ENCODE peak calls at places on chromosomes 4 and X, in nine cellular contexts. One of them, this sample, is unnamed.

GRCh38 chr4:30716671-30717207 is 3.4 kb upstream of the PCDH7 start:
- DNase-seq in activated naive CD8-positive, alpha-beta T cell treated with anti-CD3 and anti-CD28 coated beads, Interleukin-2, amount 10 ng/mL, durations not matched to agents 7 days and 5 days: no peak
- DNase-seq in activated T-helper 1 cell treated with anti-CD3 and anti-CD28 coated beads, Interleukin-2, amount 50 U/mL, for 16 hours: no peak
- DNase-seq in activated CD8-positive, alpha-beta memory T cell treated with anti-CD3 and anti-CD28 coated beads for 48 hours: no peak
- DNase-seq in left lobe of liver: no peak
- DNase-seq in astrocyte: peak; percentile 53
- DNase-seq in activated CD4-positive, alpha-beta T cell treated with anti-CD3 and anti-CD28 coated beads for 4 hours: no peak
- DNase-seq in nucleus accumbens: peak; percentile 35
- DNase-seq in EL: peak; percentile 47
- DNase-seq in this sample: no peak

GRCh38 chr4:60463846-60464502 is 736.2 kb upstream of the ADGRL3 start:
- DNase-seq in nucleus accumbens: no peak
- DNase-seq in left lobe of liver: no peak
- DNase-seq in activated CD4-positive, alpha-beta T cell treated with anti-CD3 and anti-CD28 coated beads for 4 hours: no peak
- DNase-seq in EL: peak; percentile 32
- DNase-seq in astrocyte: no peak
- DNase-seq in activated CD8-positive, alpha-beta memory T cell treated with anti-CD3 and anti-CD28 coated beads for 48 hours: no peak
- DNase-seq in activated T-helper 1 cell treated with anti-CD3 and anti-CD28 coated beads, Interleukin-2, amount 50 U/mL, for 16 hours: no peak
- DNase-seq in activated naive CD8-positive, alpha-beta T cell treated with anti-CD3 and anti-CD28 coated beads, Interleukin-2, amount 10 ng/mL, durations not matched to agents 7 days and 5 days: no peak
- DNase-seq in this sample: peak; percentile 55

GRCh38 chr4:159235779-159236368 is 133.0 kb downstream of the RAPGEF2 start:
- DNase-seq in activated T-helper 1 cell treated with anti-CD3 and anti-CD28 coated beads, Interleukin-2, amount 50 U/mL, for 16 hours: no peak
- DNase-seq in activated CD4-positive, alpha-beta T cell treated with anti-CD3 and anti-CD28 coated beads for 4 hours: no peak
- DNase-seq in left lobe of liver: no peak
- DNase-seq in activated CD8-positive, alpha-beta memory T cell treated with anti-CD3 and anti-CD28 coated beads for 48 hours: no peak
- DNase-seq in activated naive CD8-positive, alpha-beta T cell treated with anti-CD3 and anti-CD28 coated beads, Interleukin-2, amount 10 ng/mL, durations not matched to agents 7 days and 5 days: no peak
- DNase-seq in astrocyte: peak; percentile 54
- DNase-seq in EL: no peak
- DNase-seq in nucleus accumbens: no peak
- DNase-seq in this sample: no peak

GRCh38 chr4:137677851-137678250 is 145.6 kb upstream of the PCDH18 start:
- DNase-seq in activated CD8-positive, alpha-beta memory T cell treated with anti-CD3 and anti-CD28 coated beads for 48 hours: no peak
- DNase-seq in activated naive CD8-positive, alpha-beta T cell treated with anti-CD3 and anti-CD28 coated beads, Interleukin-2, amount 10 ng/mL, durations not matched to agents 7 days and 5 days: no peak
- DNase-seq in astrocyte: peak; percentile 75
- DNase-seq in activated T-helper 1 cell treated with anti-CD3 and anti-CD28 coated beads, Interleukin-2, amount 50 U/mL, for 16 hours: no peak
- DNase-seq in EL: peak; percentile 69
- DNase-seq in activated CD4-positive, alpha-beta T cell treated with anti-CD3 and anti-CD28 coated beads for 4 hours: no peak
- DNase-seq in left lobe of liver: no peak
- DNase-seq in nucleus accumbens: no peak
- DNase-seq in this sample: no peak

GRCh38 chr4:8157496-8157895 is 1.1 kb downstream of the ABLIM2 start:
- DNase-seq in activated CD8-positive, alpha-beta memory T cell treated with anti-CD3 and anti-CD28 coated beads for 48 hours: no peak
- DNase-seq in activated CD4-positive, alpha-beta T cell treated with anti-CD3 and anti-CD28 coated beads for 4 hours: no peak
- DNase-seq in left lobe of liver: peak; percentile 55
- DNase-seq in activated T-helper 1 cell treated with anti-CD3 and anti-CD28 coated beads, Interleukin-2, amount 50 U/mL, for 16 hours: no peak
- DNase-seq in astrocyte: no peak
- DNase-seq in nucleus accumbens: no peak
- DNase-seq in activated naive CD8-positive, alpha-beta T cell treated with anti-CD3 and anti-CD28 coated beads, Interleukin-2, amount 10 ng/mL, durations not matched to agents 7 days and 5 days: no peak
- DNase-seq in EL: no peak
- DNase-seq in this sample: no peak

GRCh38 chrX:52262195-52262546 is 77.5 kb downstream of the MAGED4 start:
- DNase-seq in astrocyte: no peak
- DNase-seq in activated T-helper 1 cell treated with anti-CD3 and anti-CD28 coated beads, Interleukin-2, amount 50 U/mL, for 16 hours: no peak
- DNase-seq in activated CD8-positive, alpha-beta memory T cell treated with anti-CD3 and anti-CD28 coated beads for 48 hours: no peak
- DNase-seq in activated naive CD8-positive, alpha-beta T cell treated with anti-CD3 and anti-CD28 coated beads, Interleukin-2, amount 10 ng/mL, durations not matched to agents 7 days and 5 days: no peak
- DNase-seq in activated CD4-positive, alpha-beta T cell treated with anti-CD3 and anti-CD28 coated beads for 4 hours: no peak
- DNase-seq in left lobe of liver: no peak
- DNase-seq in nucleus accumbens: no peak
- DNase-seq in EL: no peak
- DNase-seq in this sample: no peak

GRCh38 chr4:17098946-17099345 is 200.5 kb upstream of the LDB2 start:
- DNase-seq in astrocyte: no peak
- DNase-seq in activated CD4-positive, alpha-beta T cell treated with anti-CD3 and anti-CD28 coated beads for 4 hours: no peak
- DNase-seq in activated T-helper 1 cell treated with anti-CD3 and anti-CD28 coated beads, Interleukin-2, amount 50 U/mL, for 16 hours: no peak
- DNase-seq in EL: no peak
- DNase-seq in left lobe of liver: no peak
- DNase-seq in activated CD8-positive, alpha-beta memory T cell treated with anti-CD3 and anti-CD28 coated beads for 48 hours: no peak
- DNase-seq in nucleus accumbens: no peak
- DNase-seq in activated naive CD8-positive, alpha-beta T cell treated with anti-CD3 and anti-CD28 coated beads, Interleukin-2, amount 10 ng/mL, durations not matched to agents 7 days and 5 days: no peak
- DNase-seq in this sample: no peak

GRCh38 chrX:68868902-68869800 is 40.3 kb downstream of the EFNB1 start:
- DNase-seq in EL: no peak
- DNase-seq in activated CD4-positive, alpha-beta T cell treated with anti-CD3 and anti-CD28 coated beads for 4 hours: no peak
- DNase-seq in activated T-helper 1 cell treated with anti-CD3 and anti-CD28 coated beads, Interleukin-2, amount 50 U/mL, for 16 hours: no peak
- DNase-seq in activated naive CD8-positive, alpha-beta T cell treated with anti-CD3 and anti-CD28 coated beads, Interleukin-2, amount 10 ng/mL, durations not matched to agents 7 days and 5 days: no peak
- DNase-seq in nucleus accumbens: no peak
- DNase-seq in left lobe of liver: peak; percentile 56
- DNase-seq in astrocyte: no peak
- DNase-seq in activated CD8-positive, alpha-beta memory T cell treated with anti-CD3 and anti-CD28 coated beads for 48 hours: no peak
- DNase-seq in this sample: no peak

GRCh38 chr4:42331040-42331439 is 66.2 kb upstream of the SHISA3 start:
- DNase-seq in left lobe of liver: no peak
- DNase-seq in activated CD8-positive, alpha-beta memory T cell treated with anti-CD3 and anti-CD28 coated beads for 48 hours: no peak
- DNase-seq in activated naive CD8-positive, alpha-beta T cell treated with anti-CD3 and anti-CD28 coated beads, Interleukin-2, amount 10 ng/mL, durations not matched to agents 7 days and 5 days: no peak
- DNase-seq in astrocyte: no peak
- DNase-seq in activated T-helper 1 cell treated with anti-CD3 and anti-CD28 coated beads, Interleukin-2, amount 50 U/mL, for 16 hours: no peak
- DNase-seq in activated CD4-positive, alpha-beta T cell treated with anti-CD3 and anti-CD28 coated beads for 4 hours: no peak
- DNase-seq in EL: no peak
- DNase-seq in nucleus accumbens: no peak
- DNase-seq in this sample: no peak

GRCh38 chrX:72060196-72060974 is 71.3 kb downstream of the RTL5 start:
- DNase-seq in nucleus accumbens: peak; percentile 16
- DNase-seq in activated CD8-positive, alpha-beta memory T cell treated with anti-CD3 and anti-CD28 coated beads for 48 hours: no peak
- DNase-seq in left lobe of liver: no peak
- DNase-seq in activated naive CD8-positive, alpha-beta T cell treated with anti-CD3 and anti-CD28 coated beads, Interleukin-2, amount 10 ng/mL, durations not matched to agents 7 days and 5 days: no peak
- DNase-seq in EL: no peak
- DNase-seq in activated CD4-positive, alpha-beta T cell treated with anti-CD3 and anti-CD28 coated beads for 4 hours: no peak
- DNase-seq in astrocyte: no peak
- DNase-seq in activated T-helper 1 cell treated with anti-CD3 and anti-CD28 coated beads, Interleukin-2, amount 50 U/mL, for 16 hours: no peak
- DNase-seq in this sample: peak; percentile 48

GRCh38 chr4:34183916-34184315 is 2060.4 kb downstream of the ARAP2 start:
- DNase-seq in activated naive CD8-positive, alpha-beta T cell treated with anti-CD3 and anti-CD28 coated beads, Interleukin-2, amount 10 ng/mL, durations not matched to agents 7 days and 5 days: no peak
- DNase-seq in activated CD8-positive, alpha-beta memory T cell treated with anti-CD3 and anti-CD28 coated beads for 48 hours: no peak
- DNase-seq in astrocyte: peak; percentile 20
- DNase-seq in nucleus accumbens: no peak
- DNase-seq in activated T-helper 1 cell treated with anti-CD3 and anti-CD28 coated beads, Interleukin-2, amount 50 U/mL, for 16 hours: no peak
- DNase-seq in EL: peak; percentile 65
- DNase-seq in activated CD4-positive, alpha-beta T cell treated with anti-CD3 and anti-CD28 coated beads for 4 hours: no peak
- DNase-seq in left lobe of liver: no peak
- DNase-seq in this sample: no peak

GRCh38 chr4:140980426-140981200 is 152.7 kb downstream of the RNF150 start:
- DNase-seq in activated naive CD8-positive, alpha-beta T cell treated with anti-CD3 and anti-CD28 coated beads, Interleukin-2, amount 10 ng/mL, durations not matched to agents 7 days and 5 days: no peak
- DNase-seq in activated T-helper 1 cell treated with anti-CD3 and anti-CD28 coated beads, Interleukin-2, amount 50 U/mL, for 16 hours: no peak
- DNase-seq in activated CD4-positive, alpha-beta T cell treated with anti-CD3 and anti-CD28 coated beads for 4 hours: no peak
- DNase-seq in EL: no peak
- DNase-seq in activated CD8-positive, alpha-beta memory T cell treated with anti-CD3 and anti-CD28 coated beads for 48 hours: no peak
- DNase-seq in nucleus accumbens: no peak
- DNase-seq in astrocyte: no peak
- DNase-seq in left lobe of liver: no peak
- DNase-seq in this sample: no peak

GRCh38 chr4:20273793-20274192 is 22.1 kb downstream of the SLIT2 start:
- DNase-seq in nucleus accumbens: no peak
- DNase-seq in activated CD8-positive, alpha-beta memory T cell treated with anti-CD3 and anti-CD28 coated beads for 48 hours: no peak
- DNase-seq in activated naive CD8-positive, alpha-beta T cell treated with anti-CD3 and anti-CD28 coated beads, Interleukin-2, amount 10 ng/mL, durations not matched to agents 7 days and 5 days: no peak
- DNase-seq in left lobe of liver: no peak
- DNase-seq in EL: no peak
- DNase-seq in activated T-helper 1 cell treated with anti-CD3 and anti-CD28 coated beads, Interleukin-2, amount 50 U/mL, for 16 hours: no peak
- DNase-seq in activated CD4-positive, alpha-beta T cell treated with anti-CD3 and anti-CD28 coated beads for 4 hours: no peak
- DNase-seq in astrocyte: peak; percentile 85
- DNase-seq in this sample: no peak

GRCh38 chrX:15644560-15644872 is 20.1 kb downstream of the CLTRN start:
- DNase-seq in left lobe of liver: no peak
- DNase-seq in activated naive CD8-positive, alpha-beta T cell treated with anti-CD3 and anti-CD28 coated beads, Interleukin-2, amount 10 ng/mL, durations not matched to agents 7 days and 5 days: no peak
- DNase-seq in astrocyte: no peak
- DNase-seq in activated T-helper 1 cell treated with anti-CD3 and anti-CD28 coated beads, Interleukin-2, amount 50 U/mL, for 16 hours: no peak
- DNase-seq in activated CD4-positive, alpha-beta T cell treated with anti-CD3 and anti-CD28 coated beads for 4 hours: no peak
- DNase-seq in activated CD8-positive, alpha-beta memory T cell treated with anti-CD3 and anti-CD28 coated beads for 48 hours: no peak
- DNase-seq in EL: no peak
- DNase-seq in nucleus accumbens: no peak
- DNase-seq in this sample: no peak

GRCh38 chr4:81137446-81137845 is 77.6 kb downstream of the PRKG2 start:
- DNase-seq in activated T-helper 1 cell treated with anti-CD3 and anti-CD28 coated beads, Interleukin-2, amount 50 U/mL, for 16 hours: no peak
- DNase-seq in nucleus accumbens: no peak
- DNase-seq in EL: no peak
- DNase-seq in activated CD4-positive, alpha-beta T cell treated with anti-CD3 and anti-CD28 coated beads for 4 hours: no peak
- DNase-seq in astrocyte: peak; percentile 14
- DNase-seq in activated CD8-positive, alpha-beta memory T cell treated with anti-CD3 and anti-CD28 coated beads for 48 hours: no peak
- DNase-seq in left lobe of liver: no peak
- DNase-seq in activated naive CD8-positive, alpha-beta T cell treated with anti-CD3 and anti-CD28 coated beads, Interleukin-2, amount 10 ng/mL, durations not matched to agents 7 days and 5 days: no peak
- DNase-seq in this sample: no peak

GRCh38 chrX:53223955-53224859 is 800 bp downstream of the KDM5C start:
- DNase-seq in activated naive CD8-positive, alpha-beta T cell treated with anti-CD3 and anti-CD28 coated beads, Interleukin-2, amount 10 ng/mL, durations not matched to agents 7 days and 5 days: no peak
- DNase-seq in activated CD4-positive, alpha-beta T cell treated with anti-CD3 and anti-CD28 coated beads for 4 hours: peak; percentile 5
- DNase-seq in nucleus accumbens: no peak
- DNase-seq in EL: peak; percentile 49
- DNase-seq in activated CD8-positive, alpha-beta memory T cell treated with anti-CD3 and anti-CD28 coated beads for 48 hours: no peak
- DNase-seq in activated T-helper 1 cell treated with anti-CD3 and anti-CD28 coated beads, Interleukin-2, amount 50 U/mL, for 16 hours: no peak
- DNase-seq in left lobe of liver: peak; percentile 41
- DNase-seq in astrocyte: peak; percentile 83
- DNase-seq in this sample: no peak

GRCh38 chr4:100462206-100462605 is 55.6 kb downstream of the EMCN start:
- DNase-seq in activated T-helper 1 cell treated with anti-CD3 and anti-CD28 coated beads, Interleukin-2, amount 50 U/mL, for 16 hours: no peak
- DNase-seq in activated naive CD8-positive, alpha-beta T cell treated with anti-CD3 and anti-CD28 coated beads, Interleukin-2, amount 10 ng/mL, durations not matched to agents 7 days and 5 days: no peak
- DNase-seq in astrocyte: peak; percentile 76
- DNase-seq in activated CD4-positive, alpha-beta T cell treated with anti-CD3 and anti-CD28 coated beads for 4 hours: no peak
- DNase-seq in activated CD8-positive, alpha-beta memory T cell treated with anti-CD3 and anti-CD28 coated beads for 48 hours: no peak
- DNase-seq in EL: peak; percentile 70
- DNase-seq in nucleus accumbens: no peak
- DNase-seq in left lobe of liver: no peak
- DNase-seq in this sample: no peak

GRCh38 chrX:19563746-19564145 is 48.4 kb upstream of the MAP3K15 start:
- DNase-seq in EL: no peak
- DNase-seq in activated CD4-positive, alpha-beta T cell treated with anti-CD3 and anti-CD28 coated beads for 4 hours: no peak
- DNase-seq in left lobe of liver: no peak
- DNase-seq in activated T-helper 1 cell treated with anti-CD3 and anti-CD28 coated beads, Interleukin-2, amount 50 U/mL, for 16 hours: no peak
- DNase-seq in nucleus accumbens: no peak
- DNase-seq in astrocyte: no peak
- DNase-seq in activated naive CD8-positive, alpha-beta T cell treated with anti-CD3 and anti-CD28 coated beads, Interleukin-2, amount 10 ng/mL, durations not matched to agents 7 days and 5 days: no peak
- DNase-seq in activated CD8-positive, alpha-beta memory T cell treated with anti-CD3 and anti-CD28 coated beads for 48 hours: no peak
- DNase-seq in this sample: no peak

GRCh38 chrX:71111141-71111843 is at the start of gene IL2RG:
- DNase-seq in left lobe of liver: no peak
- DNase-seq in activated T-helper 1 cell treated with anti-CD3 and anti-CD28 coated beads, Interleukin-2, amount 50 U/mL, for 16 hours: peak; percentile 72
- DNase-seq in activated naive CD8-positive, alpha-beta T cell treated with anti-CD3 and anti-CD28 coated beads, Interleukin-2, amount 10 ng/mL, durations not matched to agents 7 days and 5 days: peak; percentile 53
- DNase-seq in activated CD4-positive, alpha-beta T cell treated with anti-CD3 and anti-CD28 coated beads for 4 hours: peak; percentile 77
- DNase-seq in nucleus accumbens: no peak
- DNase-seq in activated CD8-positive, alpha-beta memory T cell treated with anti-CD3 and anti-CD28 coated beads for 48 hours: no peak
- DNase-seq in astrocyte: no peak
- DNase-seq in EL: no peak
- DNase-seq in this sample: no peak

GRCh38 chr4:112910109-112910736 is 139.2 kb upstream of the ANK2 start:
- DNase-seq in activated T-helper 1 cell treated with anti-CD3 and anti-CD28 coated beads, Interleukin-2, amount 50 U/mL, for 16 hours: no peak
- DNase-seq in activated naive CD8-positive, alpha-beta T cell treated with anti-CD3 and anti-CD28 coated beads, Interleukin-2, amount 10 ng/mL, durations not matched to agents 7 days and 5 days: no peak
- DNase-seq in activated CD4-positive, alpha-beta T cell treated with anti-CD3 and anti-CD28 coated beads for 4 hours: no peak
- DNase-seq in EL: peak; percentile 41
- DNase-seq in nucleus accumbens: no peak
- DNase-seq in left lobe of liver: peak; percentile 48
- DNase-seq in astrocyte: peak; percentile 60
- DNase-seq in activated CD8-positive, alpha-beta memory T cell treated with anti-CD3 and anti-CD28 coated beads for 48 hours: no peak
- DNase-seq in this sample: no peak

GRCh38 chrX:12949205-12949926 is 25.5 kb upstream of the TMSB4X start:
- DNase-seq in activated T-helper 1 cell treated with anti-CD3 and anti-CD28 coated beads, Interleukin-2, amount 50 U/mL, for 16 hours: no peak
- DNase-seq in astrocyte: peak; percentile 65
- DNase-seq in nucleus accumbens: no peak
- DNase-seq in activated CD8-positive, alpha-beta memory T cell treated with anti-CD3 and anti-CD28 coated beads for 48 hours: no peak
- DNase-seq in activated CD4-positive, alpha-beta T cell treated with anti-CD3 and anti-CD28 coated beads for 4 hours: no peak
- DNase-seq in left lobe of liver: no peak
- DNase-seq in EL: peak; percentile 23
- DNase-seq in activated naive CD8-positive, alpha-beta T cell treated with anti-CD3 and anti-CD28 coated beads, Interleukin-2, amount 10 ng/mL, durations not matched to agents 7 days and 5 days: no peak
- DNase-seq in this sample: no peak

GRCh38 chr4:145061325-145061920 is 36.6 kb downstream of the ANAPC10 start:
- DNase-seq in left lobe of liver: no peak
- DNase-seq in activated T-helper 1 cell treated with anti-CD3 and anti-CD28 coated beads, Interleukin-2, amount 50 U/mL, for 16 hours: no peak
- DNase-seq in activated CD8-positive, alpha-beta memory T cell treated with anti-CD3 and anti-CD28 coated beads for 48 hours: no peak
- DNase-seq in EL: peak; percentile 54
- DNase-seq in activated CD4-positive, alpha-beta T cell treated with anti-CD3 and anti-CD28 coated beads for 4 hours: no peak
- DNase-seq in nucleus accumbens: no peak
- DNase-seq in activated naive CD8-positive, alpha-beta T cell treated with anti-CD3 and anti-CD28 coated beads, Interleukin-2, amount 10 ng/mL, durations not matched to agents 7 days and 5 days: no peak
- DNase-seq in astrocyte: peak; percentile 24
- DNase-seq in this sample: peak; percentile 9

GRCh38 chr4:121370729-121371325 is 10.0 kb downstream of the QRFPR start:
- DNase-seq in activated T-helper 1 cell treated with anti-CD3 and anti-CD28 coated beads, Interleukin-2, amount 50 U/mL, for 16 hours: no peak
- DNase-seq in activated naive CD8-positive, alpha-beta T cell treated with anti-CD3 and anti-CD28 coated beads, Interleukin-2, amount 10 ng/mL, durations not matched to agents 7 days and 5 days: no peak
- DNase-seq in activated CD4-positive, alpha-beta T cell treated with anti-CD3 and anti-CD28 coated beads for 4 hours: peak; percentile 3
- DNase-seq in activated CD8-positive, alpha-beta memory T cell treated with anti-CD3 and anti-CD28 coated beads for 48 hours: no peak
- DNase-seq in EL: peak; percentile 43
- DNase-seq in astrocyte: no peak
- DNase-seq in nucleus accumbens: peak; percentile 2
- DNase-seq in left lobe of liver: no peak
- DNase-seq in this sample: peak; percentile 28

GRCh38 chr4:60913026-60913425 is 287.1 kb upstream of the ADGRL3 start:
- DNase-seq in left lobe of liver: no peak
- DNase-seq in activated CD8-positive, alpha-beta memory T cell treated with anti-CD3 and anti-CD28 coated beads for 48 hours: no peak
- DNase-seq in activated naive CD8-positive, alpha-beta T cell treated with anti-CD3 and anti-CD28 coated beads, Interleukin-2, amount 10 ng/mL, durations not matched to agents 7 days and 5 days: no peak
- DNase-seq in activated T-helper 1 cell treated with anti-CD3 and anti-CD28 coated beads, Interleukin-2, amount 50 U/mL, for 16 hours: no peak
- DNase-seq in EL: no peak
- DNase-seq in activated CD4-positive, alpha-beta T cell treated with anti-CD3 and anti-CD28 coated beads for 4 hours: no peak
- DNase-seq in astrocyte: no peak
- DNase-seq in nucleus accumbens: no peak
- DNase-seq in this sample: no peak

GRCh38 chr4:5341151-5341925 is 290.1 kb downstream of the STK32B start:
- DNase-seq in activated naive CD8-positive, alpha-beta T cell treated with anti-CD3 and anti-CD28 coated beads, Interleukin-2, amount 10 ng/mL, durations not matched to agents 7 days and 5 days: no peak
- DNase-seq in EL: no peak
- DNase-seq in astrocyte: peak; percentile 10
- DNase-seq in activated T-helper 1 cell treated with anti-CD3 and anti-CD28 coated beads, Interleukin-2, amount 50 U/mL, for 16 hours: no peak
- DNase-seq in activated CD4-positive, alpha-beta T cell treated with anti-CD3 and anti-CD28 coated beads for 4 hours: no peak
- DNase-seq in left lobe of liver: no peak
- DNase-seq in nucleus accumbens: no peak
- DNase-seq in activated CD8-positive, alpha-beta memory T cell treated with anti-CD3 and anti-CD28 coated beads for 48 hours: no peak
- DNase-seq in this sample: no peak

GRCh38 chr4:610411-611261 is 14.7 kb upstream of the PDE6B start:
- DNase-seq in activated T-helper 1 cell treated with anti-CD3 and anti-CD28 coated beads, Interleukin-2, amount 50 U/mL, for 16 hours: no peak
- DNase-seq in activated CD4-positive, alpha-beta T cell treated with anti-CD3 and anti-CD28 coated beads for 4 hours: no peak
- DNase-seq in astrocyte: peak; percentile 33
- DNase-seq in EL: peak; percentile 76
- DNase-seq in activated CD8-positive, alpha-beta memory T cell treated with anti-CD3 and anti-CD28 coated beads for 48 hours: no peak
- DNase-seq in nucleus accumbens: no peak
- DNase-seq in left lobe of liver: peak; percentile 47
- DNase-seq in activated naive CD8-positive, alpha-beta T cell treated with anti-CD3 and anti-CD28 coated beads, Interleukin-2, amount 10 ng/mL, durations not matched to agents 7 days and 5 days: no peak
- DNase-seq in this sample: no peak

GRCh38 chr4:122364700-122365404 is 14.0 kb upstream of the ADAD1 start:
- DNase-seq in activated naive CD8-positive, alpha-beta T cell treated with anti-CD3 and anti-CD28 coated beads, Interleukin-2, amount 10 ng/mL, durations not matched to agents 7 days and 5 days: no peak
- DNase-seq in left lobe of liver: no peak
- DNase-seq in EL: peak; percentile 1
- DNase-seq in nucleus accumbens: no peak
- DNase-seq in activated T-helper 1 cell treated with anti-CD3 and anti-CD28 coated beads, Interleukin-2, amount 50 U/mL, for 16 hours: no peak
- DNase-seq in astrocyte: no peak
- DNase-seq in activated CD4-positive, alpha-beta T cell treated with anti-CD3 and anti-CD28 coated beads for 4 hours: no peak
- DNase-seq in activated CD8-positive, alpha-beta memory T cell treated with anti-CD3 and anti-CD28 coated beads for 48 hours: no peak
- DNase-seq in this sample: no peak

GRCh38 chr4:56026596-56026995 is 77.9 kb downstream of the CEP135 start:
- DNase-seq in activated CD4-positive, alpha-beta T cell treated with anti-CD3 and anti-CD28 coated beads for 4 hours: no peak
- DNase-seq in nucleus accumbens: no peak
- DNase-seq in astrocyte: peak; percentile 66
- DNase-seq in activated CD8-positive, alpha-beta memory T cell treated with anti-CD3 and anti-CD28 coated beads for 48 hours: no peak
- DNase-seq in left lobe of liver: no peak
- DNase-seq in EL: peak; percentile 15
- DNase-seq in activated naive CD8-positive, alpha-beta T cell treated with anti-CD3 and anti-CD28 coated beads, Interleukin-2, amount 10 ng/mL, durations not matched to agents 7 days and 5 days: no peak
- DNase-seq in activated T-helper 1 cell treated with anti-CD3 and anti-CD28 coated beads, Interleukin-2, amount 50 U/mL, for 16 hours: no peak
- DNase-seq in this sample: no peak

GRCh38 chr4:9758641-9759317 is 22.7 kb upstream of the DRD5 start:
- DNase-seq in activated T-helper 1 cell treated with anti-CD3 and anti-CD28 coated beads, Interleukin-2, amount 50 U/mL, for 16 hours: no peak
- DNase-seq in activated CD4-positive, alpha-beta T cell treated with anti-CD3 and anti-CD28 coated beads for 4 hours: no peak
- DNase-seq in EL: no peak
- DNase-seq in left lobe of liver: no peak
- DNase-seq in activated CD8-positive, alpha-beta memory T cell treated with anti-CD3 and anti-CD28 coated beads for 48 hours: no peak
- DNase-seq in activated naive CD8-positive, alpha-beta T cell treated with anti-CD3 and anti-CD28 coated beads, Interleukin-2, amount 10 ng/mL, durations not matched to agents 7 days and 5 days: no peak
- DNase-seq in astrocyte: no peak
- DNase-seq in nucleus accumbens: no peak
- DNase-seq in this sample: no peak